ENCODE peak calls at places on chromosomes 11 and 22, in ten cellular contexts. P is cardiac muscle cell, N is psoas muscle, U is tibial artery, H is skeletal muscle cell, W is renal cortical epithelial cell, M is AG10803, K is RPMI7951, R is body of pancreas, A is T-helper 22 cell. E is an unnamed sample.

GRCh38 chr11:14954581-14954980 is 17.6 kb downstream of the CALCA start:
- DNase-seq in P (no peak), N (no peak), U (no peak), H (no peak), W (peak), M (no peak), K (no peak), R (no peak), A (no peak), E (no peak)

GRCh38 chr11:63614136-63614664 is at the start of gene PLAAT3:
- DNase-seq in P (peak), N (peak), U (peak), H (no peak), W (no peak), M (peak), K (peak), R (peak), A (peak), E (peak)

GRCh38 chr11:16841984-16842383 is 103.5 kb downstream of the C11orf58 start:
- DNase-seq in P (no peak), N (no peak), U (no peak), H (no peak), W (no peak), M (no peak), K (no peak), R (no peak), A (no peak), E (no peak)

GRCh38 chr22:49370841-49371301 is 456.8 kb downstream of the BRD1 start:
- DNase-seq in P (no peak), N (no peak), U (no peak), H (no peak), W (no peak), M (no peak), K (no peak), R (no peak), A (no peak), E (no peak)

GRCh38 chr22:49966716-49967332 is 6.3 kb downstream of the PIM3 start:
- DNase-seq in P (peak), N (peak), U (peak), H (no peak), W (no peak), M (peak), K (no peak), R (peak), A (no peak), E (no peak)

GRCh38 chr11:96342131-96342970 is 644 bp downstream of the MAML2 start:
- DNase-seq in P (no peak), N (no peak), U (no peak), H (no peak), W (peak), M (no peak), K (no peak), R (no peak), A (no peak), E (no peak)

GRCh38 chr11:57299150-57299737 is 25.5 kb downstream of the TNKS1BP1 start:
- DNase-seq in P (no peak), N (no peak), U (no peak), H (no peak), W (no peak), M (no peak), K (no peak), R (no peak), A (no peak), E (no peak)

GRCh38 chr11:70482529-70482917 is 84.2 kb downstream of the CTTN start:
- DNase-seq in P (peak), N (peak), U (no peak), H (no peak), W (no peak), M (no peak), K (no peak), R (no peak), A (no peak), E (no peak)

GRCh38 chr11:115391162-115391561 is 113.1 kb downstream of the CADM1 start:
- DNase-seq in P (no peak), N (no peak), U (no peak), H (no peak), W (no peak), M (no peak), K (no peak), R (no peak), A (no peak), E (no peak)

GRCh38 chr11:119373917-119374631 is 7.4 kb downstream of the USP2 start:
- DNase-seq in P (peak), N (peak), U (peak), H (no peak), W (peak), M (peak), K (peak), R (peak), A (no peak), E (peak)

GRCh38 chr11:69376155-69377028 is 82.4 kb downstream of the MYEOV start:
- DNase-seq in P (no peak), N (peak), U (no peak), H (no peak), W (no peak), M (no peak), K (no peak), R (no peak), A (no peak), E (no peak)

GRCh38 chr22:46946383-46946965 is 184.0 kb downstream of the TBC1D22A start:
- DNase-seq in P (no peak), N (no peak), U (no peak), H (no peak), W (no peak), M (no peak), K (no peak), R (no peak), A (no peak), E (no peak)

GRCh38 chr11:75577198-75577597 is 15.1 kb downstream of the SERPINH1 start:
- DNase-seq in P (no peak), N (peak), U (no peak), H (no peak), W (peak), M (peak), K (no peak), R (peak), A (peak), E (peak)

GRCh38 chr11:95922536-95923440 is 1.1 kb downstream of the MTMR2 start:
- DNase-seq in P (peak), N (no peak), U (no peak), H (no peak), W (no peak), M (peak), K (no peak), R (no peak), A (no peak), E (no peak)

GRCh38 chr11:17976651-17977050 is 36.2 kb downstream of the SERGEF start:
- DNase-seq in P (no peak), N (no peak), U (no peak), H (no peak), W (no peak), M (no peak), K (no peak), R (no peak), A (no peak), E (no peak)

GRCh38 chr11:96763244-96763643 is 373.4 kb downstream of the JRKL start:
- DNase-seq in P (peak), N (no peak), U (no peak), H (no peak), W (no peak), M (no peak), K (no peak), R (no peak), A (no peak), E (no peak)

GRCh38 chr11:3037041-3037944 is 19.9 kb downstream of the CARS1 start:
- DNase-seq in P (peak), N (peak), U (peak), H (no peak), W (peak), M (peak), K (peak), R (peak), A (peak), E (peak)

GRCh38 chr11:121614661-121615240 is 162.0 kb upstream of the SORL1-AS1 start:
- DNase-seq in P (peak), N (no peak), U (no peak), H (no peak), W (peak), M (no peak), K (no peak), R (no peak), A (no peak), E (no peak)

GRCh38 chr22:17199131-17199731 is 20.0 kb downstream of the ADA2 start:
- DNase-seq in P (peak), N (peak), U (no peak), H (peak), W (peak), M (peak), K (peak), R (peak), A (no peak), E (no peak)

GRCh38 chr22:20324139-20324516 is 4.3 kb upstream of the DGCR6L start:
- DNase-seq in P (no peak), N (no peak), U (no peak), H (no peak), W (no peak), M (no peak), K (no peak), R (no peak), A (no peak), E (no peak)

GRCh38 chr22:41517172-41518047 is 26.9 kb downstream of the POLR3H start:
- DNase-seq in P (peak), N (peak), U (peak), H (no peak), W (peak), M (peak), K (peak), R (peak), A (no peak), E (peak)